ENCODE peak calls at places on chromosomes 6 and 20, in nine cellular contexts. One of them, this sample, is unnamed.

GRCh38 chr20:59402697-59403096 is 102.3 kb downstream of the EDN3 start:
- DNase-seq in upper lobe of right lung: no peak
- DNase-seq in coronary artery: no peak
- DNase-seq in glutamatergic neuron: no peak
- DNase-seq in psoas muscle: no peak
- DNase-seq in fibroblast of the aortic adventitia: no peak
- DNase-seq in pancreas: peak; percentile 57
- DNase-seq in colonic mucosa: no peak
- DNase-seq in CD14-positive monocyte: no peak
- DNase-seq in this sample: no peak

GRCh38 chr6:123519191-123519510 is 117.6 kb downstream of the TRDN start:
- DNase-seq in coronary artery: peak; percentile 82
- DNase-seq in fibroblast of the aortic adventitia: peak; percentile 28
- DNase-seq in CD14-positive monocyte: no peak
- DNase-seq in glutamatergic neuron: no peak
- DNase-seq in pancreas: no peak
- DNase-seq in upper lobe of right lung: no peak
- DNase-seq in psoas muscle: peak; percentile 68
- DNase-seq in colonic mucosa: no peak
- DNase-seq in this sample: no peak

GRCh38 chr20:4961746-4962145 is 39.6 kb downstream of the SLC23A2 start:
- DNase-seq in pancreas: no peak
- DNase-seq in colonic mucosa: no peak
- DNase-seq in glutamatergic neuron: no peak
- DNase-seq in upper lobe of right lung: no peak
- DNase-seq in coronary artery: no peak
- DNase-seq in CD14-positive monocyte: peak; percentile 60
- DNase-seq in fibroblast of the aortic adventitia: peak; percentile 91
- DNase-seq in psoas muscle: no peak
- DNase-seq in this sample: no peak

GRCh38 chr20:38127011-38127621 is 38.0 kb downstream of the TGM2 start:
- DNase-seq in pancreas: peak; percentile 38
- DNase-seq in psoas muscle: peak; percentile 40
- DNase-seq in upper lobe of right lung: peak; percentile 59
- DNase-seq in CD14-positive monocyte: no peak
- DNase-seq in coronary artery: peak; percentile 79
- DNase-seq in colonic mucosa: no peak
- DNase-seq in glutamatergic neuron: no peak
- DNase-seq in fibroblast of the aortic adventitia: peak; percentile 82
- DNase-seq in this sample: peak; percentile 35

GRCh38 chr6:36444470-36444869 is 1.7 kb downstream of the KCTD20 start:
- DNase-seq in upper lobe of right lung: no peak
- DNase-seq in coronary artery: no peak
- DNase-seq in fibroblast of the aortic adventitia: peak; percentile 98
- DNase-seq in pancreas: no peak
- DNase-seq in colonic mucosa: no peak
- DNase-seq in CD14-positive monocyte: no peak
- DNase-seq in psoas muscle: no peak
- DNase-seq in glutamatergic neuron: no peak
- DNase-seq in this sample: no peak

GRCh38 chr6:144064402-144064830 is 31.0 kb downstream of the SF3B5 start:
- DNase-seq in coronary artery: no peak
- DNase-seq in upper lobe of right lung: peak; percentile 84
- DNase-seq in colonic mucosa: peak; percentile 58
- DNase-seq in glutamatergic neuron: peak; percentile 27
- DNase-seq in psoas muscle: peak; percentile 40
- DNase-seq in CD14-positive monocyte: peak; percentile 57
- DNase-seq in fibroblast of the aortic adventitia: no peak
- DNase-seq in pancreas: peak; percentile 49
- DNase-seq in this sample: peak; percentile 90

GRCh38 chr6:18823782-18824386 is 436.7 kb downstream of the RNF144B start:
- DNase-seq in upper lobe of right lung: no peak
- DNase-seq in colonic mucosa: peak; percentile 30
- DNase-seq in coronary artery: no peak
- DNase-seq in glutamatergic neuron: peak; percentile 75
- DNase-seq in psoas muscle: no peak
- DNase-seq in pancreas: no peak
- DNase-seq in CD14-positive monocyte: no peak
- DNase-seq in fibroblast of the aortic adventitia: peak; percentile 6
- DNase-seq in this sample: no peak

GRCh38 chr20:57593134-57593886 is 26.9 kb downstream of the ZBP1 start:
- DNase-seq in glutamatergic neuron: no peak
- DNase-seq in CD14-positive monocyte: no peak
- DNase-seq in upper lobe of right lung: no peak
- DNase-seq in pancreas: no peak
- DNase-seq in coronary artery: no peak
- DNase-seq in fibroblast of the aortic adventitia: no peak
- DNase-seq in colonic mucosa: peak; percentile 85
- DNase-seq in psoas muscle: no peak
- DNase-seq in this sample: no peak

GRCh38 chr6:166608819-166609218 is 18.2 kb downstream of the RPS6KA2 start:
- DNase-seq in glutamatergic neuron: no peak
- DNase-seq in CD14-positive monocyte: no peak
- DNase-seq in colonic mucosa: no peak
- DNase-seq in pancreas: no peak
- DNase-seq in psoas muscle: no peak
- DNase-seq in fibroblast of the aortic adventitia: no peak
- DNase-seq in coronary artery: no peak
- DNase-seq in upper lobe of right lung: no peak
- DNase-seq in this sample: no peak

GRCh38 chr6:34536251-34536958 is 19.7 kb downstream of the SPDEF start:
- DNase-seq in psoas muscle: no peak
- DNase-seq in CD14-positive monocyte: no peak
- DNase-seq in upper lobe of right lung: no peak
- DNase-seq in colonic mucosa: peak; percentile 73
- DNase-seq in glutamatergic neuron: no peak
- DNase-seq in fibroblast of the aortic adventitia: no peak
- DNase-seq in pancreas: no peak
- DNase-seq in coronary artery: no peak
- DNase-seq in this sample: no peak

GRCh38 chr20:43535370-43536004 is 23.3 kb upstream of the SGK2 start:
- DNase-seq in colonic mucosa: no peak
- DNase-seq in fibroblast of the aortic adventitia: no peak
- DNase-seq in CD14-positive monocyte: no peak
- DNase-seq in glutamatergic neuron: no peak
- DNase-seq in pancreas: no peak
- DNase-seq in upper lobe of right lung: peak; percentile 39
- DNase-seq in coronary artery: peak; percentile 31
- DNase-seq in psoas muscle: no peak
- DNase-seq in this sample: peak; percentile 53

GRCh38 chr6:55705381-55705780 is 126.4 kb upstream of the HMGCLL1 start:
- DNase-seq in CD14-positive monocyte: no peak
- DNase-seq in colonic mucosa: no peak
- DNase-seq in pancreas: no peak
- DNase-seq in upper lobe of right lung: no peak
- DNase-seq in glutamatergic neuron: no peak
- DNase-seq in psoas muscle: no peak
- DNase-seq in coronary artery: no peak
- DNase-seq in fibroblast of the aortic adventitia: no peak
- DNase-seq in this sample: no peak

GRCh38 chr6:55706048-55706447 is 127.1 kb upstream of the HMGCLL1 start:
- DNase-seq in glutamatergic neuron: no peak
- DNase-seq in psoas muscle: no peak
- DNase-seq in fibroblast of the aortic adventitia: no peak
- DNase-seq in pancreas: no peak
- DNase-seq in coronary artery: no peak
- DNase-seq in CD14-positive monocyte: no peak
- DNase-seq in upper lobe of right lung: no peak
- DNase-seq in colonic mucosa: no peak
- DNase-seq in this sample: no peak

DNA sequence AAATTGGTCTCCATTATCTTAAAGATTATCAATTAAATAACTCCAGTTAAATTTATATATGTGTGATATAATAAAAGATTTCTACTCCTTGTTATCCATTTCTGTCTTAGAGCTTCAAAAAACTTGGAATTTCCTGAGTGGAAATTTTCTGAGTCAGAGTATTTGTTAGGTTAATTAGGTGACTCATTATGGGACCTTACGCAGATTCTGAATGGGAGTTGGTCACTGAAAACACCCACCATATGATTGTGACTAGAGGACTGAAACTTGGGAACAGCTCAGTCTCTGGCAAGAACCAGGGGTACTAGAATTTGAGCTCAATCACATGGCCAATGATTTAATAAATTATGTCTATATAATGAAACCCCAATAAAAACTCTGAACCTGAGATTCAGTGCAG is 125.4 kb upstream of the HMGCLL1 start:
- DNase-seq in upper lobe of right lung: no peak
- DNase-seq in pancreas: no peak
- DNase-seq in coronary artery: no peak
- DNase-seq in CD14-positive monocyte: no peak
- DNase-seq in colonic mucosa: no peak
- DNase-seq in fibroblast of the aortic adventitia: peak; percentile 73
- DNase-seq in psoas muscle: no peak
- DNase-seq in glutamatergic neuron: no peak
- DNase-seq in this sample: no peak
- TF ChIP-seq CTCF in upper lobe of right lung: no peak
- TF ChIP-seq CTCF in pancreas: no peak
- TF ChIP-seq CTCF in coronary artery: no peak
- TF ChIP-seq CTCF in CD14-positive monocyte: no peak
- TF ChIP-seq CTCF in colonic mucosa: no peak
- TF ChIP-seq CTCF in fibroblast of the aortic adventitia: no peak
- TF ChIP-seq CTCF in psoas muscle: no peak
- TF ChIP-seq CTCF in glutamatergic neuron: no peak
- TF ChIP-seq CTCF in this sample: no peak

DNA sequence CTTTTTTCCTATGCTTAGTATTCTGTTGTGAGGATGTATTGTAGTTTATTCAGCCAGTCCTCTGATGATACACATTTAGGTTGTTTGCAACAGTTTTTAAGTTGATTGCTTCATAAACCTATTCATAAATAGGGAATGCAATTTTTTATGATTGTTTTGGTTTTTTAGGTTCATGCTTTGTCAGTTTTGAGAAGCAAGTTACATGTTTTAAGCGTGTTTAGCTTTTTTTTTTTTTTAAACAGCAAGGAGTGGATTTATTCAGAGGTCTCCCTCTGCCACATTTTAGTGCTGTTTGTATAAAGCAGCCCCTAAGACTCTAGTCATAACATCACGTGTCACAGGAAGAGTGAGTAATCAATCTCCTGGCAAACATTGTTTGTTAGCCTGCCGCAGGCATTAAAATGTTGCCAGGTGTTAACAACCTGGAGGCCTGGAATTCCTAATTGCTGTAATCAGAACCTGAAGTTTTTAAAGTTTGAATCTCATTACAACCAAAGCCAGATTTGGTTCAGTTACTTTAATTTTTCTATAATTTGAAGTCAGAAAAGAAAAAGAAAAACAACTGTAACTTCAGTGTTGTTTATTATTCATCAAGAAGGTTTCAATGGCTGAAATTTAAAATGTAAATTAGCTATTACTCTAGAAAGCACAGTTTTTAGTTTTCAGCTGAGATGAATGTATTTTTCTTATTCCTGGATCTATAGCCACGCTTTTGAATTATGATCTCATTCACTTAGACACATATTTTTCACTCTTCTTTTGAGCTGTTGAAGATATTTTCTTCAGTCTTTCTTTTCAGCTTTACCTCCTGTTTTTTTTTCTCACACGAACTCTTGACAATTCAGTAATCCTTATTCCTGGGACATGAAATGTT is 59.2 kb downstream of the KCNS1 start:
- DNase-seq in CD14-positive monocyte: no peak
- DNase-seq in pancreas: no peak
- DNase-seq in glutamatergic neuron: no peak
- DNase-seq in colonic mucosa: peak; percentile 25
- DNase-seq in psoas muscle: no peak
- DNase-seq in upper lobe of right lung: no peak
- DNase-seq in fibroblast of the aortic adventitia: peak; percentile 50
- DNase-seq in coronary artery: no peak
- DNase-seq in this sample: no peak
- TF ChIP-seq CTCF in CD14-positive monocyte: no peak
- TF ChIP-seq CTCF in pancreas: no peak
- TF ChIP-seq CTCF in glutamatergic neuron: no peak
- TF ChIP-seq CTCF in colonic mucosa: no peak
- TF ChIP-seq CTCF in psoas muscle: no peak
- TF ChIP-seq CTCF in upper lobe of right lung: no peak
- TF ChIP-seq CTCF in fibroblast of the aortic adventitia: no peak
- TF ChIP-seq CTCF in coronary artery: no peak
- TF ChIP-seq CTCF in this sample: no peak

DNA sequence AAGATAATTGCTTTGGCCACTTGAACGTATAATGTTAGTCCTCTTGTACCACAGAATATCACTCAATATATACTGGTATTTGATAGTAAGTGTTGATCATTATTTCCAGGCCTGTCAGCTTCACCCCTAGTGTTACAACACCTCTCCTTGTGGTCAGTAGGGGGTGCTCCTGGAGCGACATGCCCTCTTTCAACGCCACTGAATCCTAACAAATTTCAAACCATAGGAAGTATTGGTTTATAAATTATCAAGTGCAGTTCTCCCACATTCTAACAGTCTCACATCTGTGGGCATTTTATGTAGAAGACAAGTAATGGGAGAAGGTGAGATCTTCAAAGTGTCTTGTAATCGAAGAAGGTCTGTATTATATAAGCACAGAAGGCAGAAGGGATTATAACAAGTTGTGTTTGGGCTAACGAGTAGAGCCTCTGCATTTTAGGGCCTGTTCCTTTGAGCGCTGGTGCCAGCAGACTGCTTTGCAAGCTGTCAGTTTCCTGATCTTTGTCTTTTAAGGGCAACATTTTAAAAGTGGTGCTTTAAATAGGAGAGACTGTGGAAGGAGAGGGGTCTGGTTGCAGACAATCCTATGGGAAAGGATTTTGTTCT is 57.1 kb upstream of the CEP162 start:
- DNase-seq in upper lobe of right lung: no peak
- DNase-seq in coronary artery: no peak
- DNase-seq in fibroblast of the aortic adventitia: peak; percentile 37
- DNase-seq in colonic mucosa: no peak
- DNase-seq in CD14-positive monocyte: no peak
- DNase-seq in glutamatergic neuron: peak; percentile 32
- DNase-seq in pancreas: no peak
- DNase-seq in psoas muscle: no peak
- DNase-seq in this sample: no peak
- TF ChIP-seq CTCF in upper lobe of right lung: peak; percentile 27
- TF ChIP-seq CTCF in coronary artery: no peak
- TF ChIP-seq CTCF in fibroblast of the aortic adventitia: peak; percentile 54
- TF ChIP-seq CTCF in colonic mucosa: no peak
- TF ChIP-seq CTCF in CD14-positive monocyte: no peak
- TF ChIP-seq CTCF in glutamatergic neuron: peak; percentile 71
- TF ChIP-seq CTCF in pancreas: no peak
- TF ChIP-seq CTCF in psoas muscle: peak; percentile 13
- TF ChIP-seq CTCF in this sample: no peak

GRCh38 chr6:41451039-41451438 is 95.1 kb upstream of the FOXP4 start:
- DNase-seq in coronary artery: no peak
- DNase-seq in upper lobe of right lung: no peak
- DNase-seq in colonic mucosa: peak; percentile 54
- DNase-seq in CD14-positive monocyte: no peak
- DNase-seq in pancreas: no peak
- DNase-seq in fibroblast of the aortic adventitia: no peak
- DNase-seq in psoas muscle: no peak
- DNase-seq in glutamatergic neuron: peak; percentile 69
- DNase-seq in this sample: no peak
- TF ChIP-seq CTCF in coronary artery: no peak
- TF ChIP-seq CTCF in upper lobe of right lung: no peak
- TF ChIP-seq CTCF in colonic mucosa: no peak
- TF ChIP-seq CTCF in CD14-positive monocyte: no peak
- TF ChIP-seq CTCF in pancreas: no peak
- TF ChIP-seq CTCF in fibroblast of the aortic adventitia: peak; percentile 5
- TF ChIP-seq CTCF in psoas muscle: no peak
- TF ChIP-seq CTCF in glutamatergic neuron: no peak
- TF ChIP-seq CTCF in this sample: no peak

This sample was measured in lower leg skin.